ENCODE peak calls at places on chromosome 9, in five cellular contexts. One of them, this sample, is unnamed.
A peak's percentile ranks its signal among the peaks of the same experiment; 100 is the strongest.

GRCh38 chr9:69380811-69381210 is 55.8 kb downstream of the ENTREP1 start:
- ATAC-seq in upper lobe of left lung: no peak
- ATAC-seq in K562: no peak
- ATAC-seq in GM12878: no peak
- ATAC-seq in HepG2: no peak
- ATAC-seq in this sample: no peak

GRCh38 chr9:123382659-123383511 is 26.9 kb downstream of the CRB2 start:
- ATAC-seq in upper lobe of left lung: no peak
- ATAC-seq in K562: no peak
- ATAC-seq in GM12878: no peak
- ATAC-seq in HepG2: no peak
- ATAC-seq in this sample: no peak

GRCh38 chr9:110240198-110240597 is 16.1 kb downstream of the TXN start:
- ATAC-seq in upper lobe of left lung: no peak
- ATAC-seq in K562: no peak
- ATAC-seq in GM12878: no peak
- ATAC-seq in HepG2: no peak
- ATAC-seq in this sample: no peak

GRCh38 chr9:36985769-36986547 is 48.1 kb downstream of the PAX5 start:
- ATAC-seq in upper lobe of left lung: no peak
- ATAC-seq in K562: no peak
- ATAC-seq in GM12878: no peak
- ATAC-seq in HepG2: no peak
- ATAC-seq in this sample: no peak

GRCh38 chr9:125435776-125436612 is 174.4 kb downstream of the GAPVD1 start:
- ATAC-seq in upper lobe of left lung: no peak
- ATAC-seq in K562: peak; percentile 16
- ATAC-seq in GM12878: no peak
- ATAC-seq in HepG2: peak; percentile 27
- ATAC-seq in this sample: no peak

GRCh38 chr9:112446080-112446479 is 40.5 kb upstream of the KIAA1958 start:
- ATAC-seq in upper lobe of left lung: no peak
- ATAC-seq in K562: no peak
- ATAC-seq in GM12878: no peak
- ATAC-seq in HepG2: no peak
- ATAC-seq in this sample: no peak

GRCh38 chr9:23172979-23173637 is 652.9 kb downstream of the ELAVL2 start:
- ATAC-seq in upper lobe of left lung: no peak
- ATAC-seq in K562: no peak
- ATAC-seq in GM12878: no peak
- ATAC-seq in HepG2: no peak
- ATAC-seq in this sample: no peak

GRCh38 chr9:109894444-109894843 is 114.4 kb downstream of the PALM2AKAP2 start:
- ATAC-seq in upper lobe of left lung: no peak
- ATAC-seq in K562: no peak
- ATAC-seq in GM12878: peak; percentile 9
- ATAC-seq in HepG2: no peak
- ATAC-seq in this sample: no peak

GRCh38 chr9:6467006-6467625 is 54.1 kb downstream of the UHRF2 start:
- ATAC-seq in upper lobe of left lung: no peak
- ATAC-seq in K562: no peak
- ATAC-seq in GM12878: no peak
- ATAC-seq in HepG2: no peak
- ATAC-seq in this sample: no peak

GRCh38 chr9:114893622-114894021 is 36.8 kb downstream of the TNFSF8 start:
- ATAC-seq in upper lobe of left lung: no peak
- ATAC-seq in K562: no peak
- ATAC-seq in GM12878: no peak
- ATAC-seq in HepG2: no peak
- ATAC-seq in this sample: no peak

GRCh38 chr9:117963493-117963892 is 259.3 kb downstream of the TLR4 start:
- ATAC-seq in upper lobe of left lung: no peak
- ATAC-seq in K562: no peak
- ATAC-seq in GM12878: no peak
- ATAC-seq in HepG2: no peak
- ATAC-seq in this sample: no peak

DNA sequence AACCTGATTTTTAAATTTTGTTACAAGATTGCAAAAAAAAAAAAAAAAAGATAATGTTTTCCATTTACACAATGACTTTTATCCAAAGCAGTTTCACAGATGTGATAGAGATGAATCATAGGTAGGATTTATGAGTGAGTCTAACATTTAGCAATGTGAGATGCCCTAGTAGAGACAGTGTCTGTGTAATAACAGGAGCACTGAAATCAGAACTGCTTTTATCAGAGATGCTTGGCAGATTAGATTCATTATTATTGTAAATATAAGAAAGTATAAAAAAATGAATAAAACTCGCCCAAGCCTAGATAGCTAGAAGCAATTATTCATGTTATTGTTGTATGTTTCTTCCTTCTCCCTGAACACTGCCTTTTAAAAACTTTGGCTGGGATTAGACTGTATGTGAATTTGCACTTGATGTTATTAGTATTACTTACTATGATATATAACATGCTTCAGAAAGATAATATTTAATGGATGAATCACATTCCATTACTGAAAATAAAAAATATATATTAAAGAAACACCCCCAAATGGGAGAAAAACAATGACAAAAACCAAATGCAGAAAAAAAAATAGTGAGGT is 567.3 kb upstream of the KLF4 start:
- ATAC-seq in upper lobe of left lung: no peak
- ATAC-seq in K562: no peak
- ATAC-seq in GM12878: no peak
- ATAC-seq in HepG2: no peak
- ATAC-seq in this sample: peak; percentile 76
- TF ChIP-seq EP300 in upper lobe of left lung: no peak
- TF ChIP-seq EP300 in K562: no peak
- TF ChIP-seq EP300 in GM12878: no peak
- TF ChIP-seq EP300 in HepG2: no peak
- TF ChIP-seq EP300 in this sample: no peak

DNA sequence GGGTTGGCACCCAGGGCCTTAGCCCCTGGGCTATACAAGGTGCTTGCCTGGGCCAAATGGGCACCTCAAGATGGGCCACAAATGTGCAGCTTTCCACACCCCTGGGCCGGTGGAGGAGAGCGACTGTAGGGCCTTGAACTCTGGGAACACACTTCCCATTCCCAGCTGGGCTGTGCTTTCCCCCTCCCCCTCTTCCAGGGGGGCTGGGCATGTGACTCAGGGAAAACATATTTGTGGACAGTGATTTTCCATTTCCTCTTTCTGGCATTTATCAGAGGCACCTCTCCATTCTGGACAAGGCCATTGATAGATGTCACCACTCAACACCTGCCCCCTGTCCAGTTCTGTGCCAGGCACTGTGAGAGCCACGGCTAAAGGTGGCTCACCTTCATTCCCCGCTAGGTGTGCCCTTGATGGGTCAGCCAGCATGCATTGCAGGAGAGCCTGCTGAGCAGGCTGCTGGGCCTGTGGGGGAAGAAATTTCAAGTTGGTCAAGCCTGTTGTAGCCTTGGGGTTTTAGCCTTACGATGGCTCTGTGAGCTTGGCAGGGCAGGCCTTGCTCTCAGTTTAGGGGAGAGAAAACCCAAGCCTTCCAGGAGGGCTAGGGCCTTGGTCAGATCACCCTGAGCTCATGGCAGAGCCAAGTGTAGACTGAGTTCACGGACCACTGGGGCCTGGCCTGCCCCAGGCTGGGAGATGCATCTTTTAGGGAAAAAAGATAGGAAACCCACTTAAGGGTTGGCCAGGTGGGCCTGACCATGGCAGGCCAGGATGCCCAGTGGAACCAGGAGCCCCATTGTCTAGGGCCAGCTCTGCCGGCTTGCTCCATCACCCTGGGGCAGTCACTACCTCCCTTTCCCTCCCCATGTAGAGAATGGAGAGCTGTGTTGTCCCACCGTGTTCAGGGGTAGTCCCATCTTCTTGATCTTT is 113.9 kb downstream of the DAB2IP start:
- ATAC-seq in upper lobe of left lung: no peak
- ATAC-seq in K562: no peak
- ATAC-seq in GM12878: no peak
- ATAC-seq in HepG2: peak; percentile 77
- ATAC-seq in this sample: peak; percentile 61
- TF ChIP-seq POLR2AphosphoS5 in upper lobe of left lung: peak; percentile 45
- TF ChIP-seq POLR2AphosphoS5 in K562: no peak
- TF ChIP-seq POLR2AphosphoS5 in GM12878: no peak
- TF ChIP-seq POLR2AphosphoS5 in HepG2: peak; percentile 22
- TF ChIP-seq POLR2AphosphoS5 in this sample: peak; percentile 67

DNA sequence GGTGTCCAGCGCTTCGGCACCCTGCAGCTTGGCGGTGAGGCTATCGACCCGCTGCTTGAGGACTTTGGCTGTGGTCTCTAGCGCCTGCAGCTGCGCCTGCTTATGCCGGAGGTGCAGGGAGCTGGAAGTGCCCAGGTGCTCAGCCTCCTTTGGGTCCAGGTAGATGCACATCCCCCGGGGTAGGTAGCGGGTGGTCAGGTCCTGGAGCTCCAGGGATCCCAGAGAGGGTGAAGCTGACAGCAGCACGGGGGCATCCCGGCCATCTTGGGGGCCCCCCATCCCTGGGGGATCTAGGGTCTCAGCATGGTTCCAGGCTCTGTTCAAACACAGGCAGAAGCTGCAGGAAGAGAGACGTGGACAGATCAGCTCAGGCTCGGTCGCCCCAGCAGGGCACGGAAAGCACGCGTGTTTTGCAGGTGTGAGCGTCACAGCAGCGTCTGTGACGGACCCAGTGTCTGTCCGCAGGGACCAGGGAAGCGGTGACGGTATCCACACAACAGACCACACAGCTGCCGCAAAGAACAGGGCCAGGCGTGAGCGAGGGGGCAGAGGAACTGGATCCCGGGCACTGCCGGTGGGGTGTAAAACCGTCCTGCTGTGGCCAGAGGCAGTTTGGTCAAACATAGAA is 17.4 kb downstream of the CCDC187 start:
- ATAC-seq in upper lobe of left lung: no peak
- ATAC-seq in K562: no peak
- ATAC-seq in GM12878: no peak
- ATAC-seq in HepG2: no peak
- ATAC-seq in this sample: no peak
- H3K4me1 ChIP-seq in upper lobe of left lung: peaks cover 12% of the 10 kb centered on the region
- H3K4me1 ChIP-seq in K562: peaks cover 74% of the 10 kb centered on the region
- H3K4me1 ChIP-seq in GM12878: no peaks in the 10 kb centered on the region
- H3K4me1 ChIP-seq in HepG2: peaks cover 8% of the 10 kb centered on the region
- H3K4me1 ChIP-seq in this sample: no peaks in the 10 kb centered on the region

DNA sequence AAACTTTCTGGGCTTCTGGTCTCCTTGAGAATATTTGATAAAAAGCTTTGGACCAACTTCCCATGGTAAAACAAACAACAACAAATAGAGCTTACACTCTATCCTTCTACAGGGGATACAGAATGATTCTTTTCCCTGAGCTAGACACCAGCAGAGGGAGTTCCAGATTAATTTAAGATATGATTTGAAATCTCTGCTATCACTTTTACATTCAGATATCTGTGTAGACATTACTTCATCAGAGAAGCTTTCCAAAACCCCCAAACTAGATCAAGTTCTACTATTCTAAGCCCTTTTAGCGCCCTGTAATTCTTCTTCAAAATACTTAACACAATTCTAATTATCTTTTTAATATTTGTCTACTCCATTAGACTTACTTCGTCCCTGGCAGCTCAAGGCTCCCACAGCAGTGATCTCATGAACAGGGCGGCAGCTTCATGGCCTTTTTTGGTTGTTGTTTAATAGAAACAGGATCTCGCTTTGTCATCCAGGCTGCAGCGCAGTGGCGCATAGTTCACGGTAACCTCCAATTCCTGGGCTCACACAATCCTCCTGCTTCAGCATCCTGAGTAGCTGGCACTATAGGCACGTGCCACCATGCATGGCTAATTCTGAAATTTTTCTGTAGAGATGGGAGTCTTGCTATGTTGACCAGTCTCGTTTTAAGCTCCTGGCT is 938 bp upstream of the GALNT12 start:
- ATAC-seq in upper lobe of left lung: no peak
- ATAC-seq in K562: no peak
- ATAC-seq in GM12878: no peak
- ATAC-seq in HepG2: no peak
- ATAC-seq in this sample: peak; percentile 59
- TF ChIP-seq EP300 in upper lobe of left lung: no peak
- TF ChIP-seq EP300 in K562: no peak
- TF ChIP-seq EP300 in GM12878: no peak
- TF ChIP-seq EP300 in HepG2: no peak
- TF ChIP-seq EP300 in this sample: no peak

GRCh38 chr9:1768561-1768960 is 246.6 kb upstream of the SMARCA2 start:
- ATAC-seq in upper lobe of left lung: no peak
- ATAC-seq in K562: no peak
- ATAC-seq in GM12878: no peak
- ATAC-seq in HepG2: no peak
- ATAC-seq in this sample: no peak
- TF ChIP-seq POLR2AphosphoS5 in upper lobe of left lung: no peak
- TF ChIP-seq POLR2AphosphoS5 in K562: no peak
- TF ChIP-seq POLR2AphosphoS5 in GM12878: no peak
- TF ChIP-seq POLR2AphosphoS5 in HepG2: no peak
- TF ChIP-seq POLR2AphosphoS5 in this sample: no peak

DNA sequence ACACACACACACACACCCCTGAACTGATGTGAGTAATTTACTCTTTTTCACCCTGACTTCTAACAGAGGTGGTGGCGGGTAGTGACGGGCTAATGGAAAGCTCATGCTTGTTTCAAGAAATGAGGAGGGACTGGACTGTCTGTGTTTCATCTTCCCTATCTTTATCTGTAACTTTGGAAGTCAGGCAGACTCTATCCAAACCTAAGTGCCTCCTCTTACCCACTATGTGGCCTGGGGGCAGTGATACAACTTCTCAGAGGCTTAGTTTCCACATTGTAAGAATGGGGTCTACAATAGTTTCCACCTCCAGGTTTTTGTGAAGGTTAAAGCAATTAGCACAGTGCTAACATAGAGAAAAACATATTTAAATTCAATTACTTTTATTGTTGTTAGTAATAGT is 5.9 kb upstream of the TRPM3 start:
- ATAC-seq in upper lobe of left lung: no peak
- ATAC-seq in K562: no peak
- ATAC-seq in GM12878: no peak
- ATAC-seq in HepG2: no peak
- ATAC-seq in this sample: no peak
- H3K4me1 ChIP-seq in upper lobe of left lung: no peaks in the 10 kb centered on the region
- H3K4me1 ChIP-seq in K562: no peaks in the 10 kb centered on the region
- H3K4me1 ChIP-seq in GM12878: no peaks in the 10 kb centered on the region
- H3K4me1 ChIP-seq in HepG2: no peaks in the 10 kb centered on the region
- H3K4me1 ChIP-seq in this sample: no peaks in the 10 kb centered on the region

DNA sequence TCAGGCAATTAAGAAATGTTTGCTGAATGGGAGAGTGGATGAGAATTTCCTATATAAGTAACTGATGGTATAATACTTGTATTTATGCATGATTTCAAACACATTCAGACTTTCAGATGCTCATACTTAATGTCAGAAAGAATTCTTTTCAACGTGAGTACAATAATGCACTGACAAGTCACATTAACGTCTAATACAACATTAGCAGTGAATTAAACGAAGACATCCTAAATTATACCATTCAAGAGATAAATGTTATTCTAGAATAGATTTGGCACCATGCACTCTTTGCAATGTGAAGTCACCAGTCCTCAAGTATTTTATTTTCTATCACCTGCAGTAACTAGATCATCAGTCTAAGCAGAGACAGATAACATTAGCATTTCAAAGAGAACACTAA is 712.9 kb downstream of the TLE1 start:
- ATAC-seq in upper lobe of left lung: no peak
- ATAC-seq in K562: no peak
- ATAC-seq in GM12878: no peak
- ATAC-seq in HepG2: no peak
- ATAC-seq in this sample: no peak
- TF ChIP-seq EP300 in upper lobe of left lung: no peak
- TF ChIP-seq EP300 in K562: no peak
- TF ChIP-seq EP300 in GM12878: no peak
- TF ChIP-seq EP300 in HepG2: no peak
- TF ChIP-seq EP300 in this sample: no peak

This sample was measured in gastroesophageal sphincter.